ENCODE peak calls at places on chromosomes 6 and 20, in ten cellular contexts. F is SJSA1; K is EH; L is activated CD4-positive, alpha-beta T cell treated with anti-CD3 and anti-CD28 coated beads, Interleukin-2, amount 10 ng/mL, durations not matched to agents 24 days and 14 days; S is esophagus muscularis mucosa; B is NCI-H69; H is stimulated activated CD4-positive, alpha-beta T cell treated with anti-CD3 and anti-CD28 coated beads, TNF-alpha, amount 100 ng/mL, for 4 hours; J is midbrain; E is GM23338; Z is ACHN. V is an unnamed sample.

GRCh38 chr6:116247285-116247684 is 6.6 kb downstream of the TSPYL4 start:
- DNase-seq in S (no peak), E (no peak), L (no peak), Z (no peak), J (no peak), F (no peak), H (no peak), K (no peak), B (no peak), V (no peak)

GRCh38 chr6:151948007-151948745 is 140.7 kb downstream of the ESR1 start:
- DNase-seq in J (no peak), F (no peak), K (no peak), H (no peak), E (no peak), B (no peak), L (no peak), Z (no peak), S (no peak), V (no peak)

GRCh38 chr20:63066506-63067265 is 59.9 kb upstream of the BHLHE23 start:
- DNase-seq in E (no peak), H (no peak), Z (no peak), F (no peak), S (no peak), B (no peak), J (no peak), K (no peak), L (no peak), V (no peak)

GRCh38 chr20:23689399-23689690 is 507 bp upstream of the CST4 start:
- DNase-seq in B (no peak), J (no peak), L (no peak), S (no peak), K (no peak), E (no peak), H (no peak), Z (no peak), F (no peak), V (no peak)

GRCh38 chr6:29777319-29777718 is 50.3 kb upstream of the HLA-G start:
- DNase-seq in E (no peak), J (no peak), L (no peak), S (no peak), H (no peak), K (no peak), F (no peak), B (no peak), Z (no peak), V (no peak)

GRCh38 chr6:166599158-166599557 is 12.7 kb upstream of the RAMACL start:
- DNase-seq in F (no peak), H (no peak), S (no peak), E (no peak), Z (no peak), J (no peak), B (no peak), K (no peak), L (no peak), V (no peak)

GRCh38 chr6:149716181-149716580 is 1.7 kb downstream of the LATS1 start:
- DNase-seq in L (no peak), B (no peak), S (no peak), J (no peak), H (no peak), E (no peak), K (no peak), F (no peak), Z (peak; percentile 10), V (no peak)

GRCh38 chr6:98124176-98124575 is 710.2 kb upstream of the POU3F2 start:
- DNase-seq in E (no peak), S (no peak), H (no peak), B (no peak), J (no peak), Z (no peak), F (no peak), K (no peak), L (no peak), V (no peak)

GRCh38 chr6:119957195-119957594 is 607.6 kb upstream of the MAN1A1 start:
- DNase-seq in H (no peak), K (no peak), F (no peak), Z (no peak), L (no peak), J (no peak), B (no peak), S (no peak), E (peak; percentile 76), V (no peak)